ENCODE peak calls at places on chromosomes 3 and 15, in six cellular contexts. B, S, O, V, T and H are unnamed samples.

GRCh38 chr3:57007513-57008415 is 52.7 kb upstream of the SPATA12 start:
- DNase-seq in B (peak), S (no peak), O (peak), V (peak), T (no peak), H (peak)

GRCh38 chr15:40915106-40915661 is 14.0 kb upstream of the DLL4 start:
- DNase-seq in B (no peak), S (no peak), O (no peak), V (no peak), T (no peak), H (no peak)

GRCh38 chr3:122754867-122755835 is 38.5 kb downstream of the HSPBAP1 start:
- DNase-seq in B (peak), S (peak), O (peak), V (no peak), T (no peak), H (no peak)

GRCh38 chr3:168417016-168417415 is 321.3 kb upstream of the GOLIM4 start:
- DNase-seq in B (no peak), S (no peak), O (no peak), V (no peak), T (no peak), H (no peak)

GRCh38 chr3:49717539-49718418 is 1.7 kb downstream of the AMIGO3 start:
- DNase-seq in B (no peak), S (no peak), O (no peak), V (no peak), T (peak), H (no peak)

GRCh38 chr3:45224824-45225464 is 1.1 kb downstream of the TMEM158 start:
- DNase-seq in B (peak), S (peak), O (peak), V (peak), T (peak), H (peak)

GRCh38 chr3:54870423-54870822 is 57.4 kb downstream of the LRTM1 start:
- DNase-seq in B (peak), S (peak), O (peak), V (no peak), T (no peak), H (no peak)

GRCh38 chr15:94259121-94259776 is 27.9 kb downstream of the MCTP2 start:
- DNase-seq in B (no peak), S (no peak), O (no peak), V (no peak), T (no peak), H (no peak)

GRCh38 chr3:46926871-46927717 is 49.5 kb downstream of the CCDC12 start:
- DNase-seq in B (no peak), S (no peak), O (no peak), V (no peak), T (no peak), H (no peak)

GRCh38 chr15:55993804-55994539 is 560 bp upstream of the NEDD4 start:
- DNase-seq in B (peak), S (peak), O (peak), V (no peak), T (no peak), H (no peak)

GRCh38 chr3:152317956-152318355 is 49.2 kb downstream of the MBNL1 start:
- DNase-seq in B (peak), S (no peak), O (no peak), V (no peak), T (no peak), H (no peak)

GRCh38 chr3:16203671-16204629 is 29.5 kb downstream of the GALNT15 start:
- DNase-seq in B (no peak), S (no peak), O (peak), V (peak), T (no peak), H (no peak)

GRCh38 chr3:8223766-8224165 is 277.9 kb upstream of the LMCD1 start:
- DNase-seq in B (peak), S (no peak), O (no peak), V (no peak), T (no peak), H (no peak)

GRCh38 chr15:41825572-41826535 is 2.0 kb upstream of the JMJD7 start:
- DNase-seq in B (no peak), S (no peak), O (peak), V (no peak), T (no peak), H (no peak)

GRCh38 chr3:183377307-183377959 is 51.0 kb downstream of the MCF2L2 start:
- DNase-seq in B (no peak), S (no peak), O (no peak), V (no peak), T (no peak), H (no peak)

GRCh38 chr15:81372571-81372970 is 1.4 kb downstream of the TMC3 start:
- DNase-seq in B (no peak), S (no peak), O (no peak), V (no peak), T (no peak), H (no peak)

GRCh38 chr3:43319364-43319763 is 33.0 kb downstream of the SNRK start:
- DNase-seq in B (no peak), S (no peak), O (no peak), V (no peak), T (peak), H (no peak)

GRCh38 chr3:106172780-106173179 is 304.0 kb upstream of the CBLB start:
- DNase-seq in B (no peak), S (no peak), O (no peak), V (no peak), T (no peak), H (no peak)

GRCh38 chr3:13280856-13281656 is 139.1 kb downstream of the NUP210 start:
- DNase-seq in B (no peak), S (no peak), O (no peak), V (no peak), T (no peak), H (peak)

GRCh38 chr15:93288718-93289117 is 199.7 kb upstream of the RGMA start:
- DNase-seq in B (no peak), S (no peak), O (no peak), V (no peak), T (no peak), H (peak)

GRCh38 chr3:73510298-73510697 is 114.4 kb downstream of the PDZRN3 start:
- DNase-seq in B (peak), S (no peak), O (no peak), V (no peak), T (no peak), H (no peak)

GRCh38 chr3:194875581-194876402 is 190.1 kb downstream of the FAM43A start:
- DNase-seq in B (peak), S (no peak), O (no peak), V (no peak), T (no peak), H (no peak)

GRCh38 chr3:134959516-134959915 is 164.5 kb downstream of the EPHB1 start:
- DNase-seq in B (no peak), S (no peak), O (no peak), V (no peak), T (no peak), H (no peak)

GRCh38 chr3:137150825-137151224 is 193.0 kb downstream of the IL20RB start:
- DNase-seq in B (no peak), S (no peak), O (no peak), V (no peak), T (no peak), H (no peak)

GRCh38 chr15:70439880-70440279 is 323.5 kb downstream of the UACA start:
- DNase-seq in B (no peak), S (no peak), O (no peak), V (no peak), T (no peak), H (no peak)

GRCh38 chr3:50299929-50300680 is 900 bp upstream of the HYAL3 start:
- DNase-seq in B (peak), S (no peak), O (no peak), V (no peak), T (no peak), H (peak)

GRCh38 chr15:101522621-101523559 is 33.4 kb upstream of the PCSK6 start:
- DNase-seq in B (no peak), S (no peak), O (no peak), V (no peak), T (no peak), H (no peak)

GRCh38 chr3:170037463-170038433 is at the start of gene GPR160:
- DNase-seq in B (peak), S (peak), O (peak), V (peak), T (peak), H (peak)

GRCh38 chr3:15331606-15332404 is 581 bp downstream of the SH3BP5 start:
- DNase-seq in B (peak), S (no peak), O (peak), V (peak), T (peak), H (peak)

GRCh38 chr3:13015286-13016082 is 57.7 kb downstream of the IQSEC1 start:
- DNase-seq in B (no peak), S (no peak), O (no peak), V (no peak), T (no peak), H (no peak)

GRCh38 chr15:37682304-37682703 is 252.1 kb upstream of the TMCO5A start:
- DNase-seq in B (peak), S (peak), O (peak), V (no peak), T (no peak), H (no peak)

GRCh38 chr3:4988815-4989648 is 9.8 kb downstream of the BHLHE40 start:
- DNase-seq in B (peak), S (peak), O (no peak), V (no peak), T (no peak), H (peak)

GRCh38 chr15:84847382-84847781 is 30.2 kb downstream of the ALPK3 start:
- DNase-seq in B (no peak), S (no peak), O (no peak), V (no peak), T (no peak), H (no peak)